ENCODE peak calls at places on chromosomes 5 and 9, in six cellular contexts. One of them, this sample, is unnamed.

GRCh38 chr5:58133631-58134296 is 326.1 kb downstream of the PLK2 start:
- DNase-seq in CD8-positive, alpha-beta T cell: no peak
- DNase-seq in right lobe of liver: no peak
- DNase-seq in keratinocyte: no peak
- DNase-seq in A549: peak; percentile 62
- DNase-seq in breast epithelium: no peak
- DNase-seq in this sample: no peak

GRCh38 chr9:114047717-114048116 is 30.4 kb downstream of the AMBP start:
- DNase-seq in CD8-positive, alpha-beta T cell: no peak
- DNase-seq in right lobe of liver: peak; percentile 45
- DNase-seq in keratinocyte: no peak
- DNase-seq in A549: peak; percentile 13
- DNase-seq in breast epithelium: peak; percentile 16
- DNase-seq in this sample: peak; percentile 45

GRCh38 chr5:149062371-149063016 is 368 bp downstream of the SH3TC2 start:
- DNase-seq in CD8-positive, alpha-beta T cell: no peak
- DNase-seq in right lobe of liver: no peak
- DNase-seq in keratinocyte: peak; percentile 85
- DNase-seq in A549: peak; percentile 56
- DNase-seq in breast epithelium: no peak
- DNase-seq in this sample: no peak

GRCh38 chr5:38259062-38259857 is 901 bp downstream of the EGFLAM start:
- DNase-seq in CD8-positive, alpha-beta T cell: no peak
- DNase-seq in right lobe of liver: no peak
- DNase-seq in keratinocyte: no peak
- DNase-seq in A549: no peak
- DNase-seq in breast epithelium: no peak
- DNase-seq in this sample: no peak

GRCh38 chr9:81902191-81902590 is 26.0 kb upstream of the SPATA31D4 start:
- DNase-seq in CD8-positive, alpha-beta T cell: no peak
- DNase-seq in right lobe of liver: no peak
- DNase-seq in keratinocyte: no peak
- DNase-seq in A549: no peak
- DNase-seq in breast epithelium: no peak
- DNase-seq in this sample: no peak

GRCh38 chr5:2125901-2126265 is 243.2 kb upstream of the IRX4 start:
- DNase-seq in CD8-positive, alpha-beta T cell: peak; percentile 3
- DNase-seq in right lobe of liver: no peak
- DNase-seq in keratinocyte: no peak
- DNase-seq in A549: no peak
- DNase-seq in breast epithelium: no peak
- DNase-seq in this sample: no peak

GRCh38 chr9:110050925-110051355 is 157.0 kb downstream of the C9orf152 start:
- DNase-seq in CD8-positive, alpha-beta T cell: no peak
- DNase-seq in right lobe of liver: no peak
- DNase-seq in keratinocyte: peak; percentile 67
- DNase-seq in A549: peak; percentile 65
- DNase-seq in breast epithelium: peak; percentile 64
- DNase-seq in this sample: no peak

GRCh38 chr5:150158170-150158949 is 2.7 kb upstream of the PDGFRB start:
- DNase-seq in CD8-positive, alpha-beta T cell: no peak
- DNase-seq in right lobe of liver: no peak
- DNase-seq in keratinocyte: no peak
- DNase-seq in A549: no peak
- DNase-seq in breast epithelium: no peak
- DNase-seq in this sample: no peak

GRCh38 chr9:93456504-93456903 is 3.1 kb upstream of the FAM120AOS start:
- DNase-seq in CD8-positive, alpha-beta T cell: no peak
- DNase-seq in right lobe of liver: no peak
- DNase-seq in keratinocyte: no peak
- DNase-seq in A549: no peak
- DNase-seq in breast epithelium: no peak
- DNase-seq in this sample: no peak

GRCh38 chr9:131310833-131311554 is 21.5 kb downstream of the PLPP7 start:
- DNase-seq in CD8-positive, alpha-beta T cell: peak; percentile 58
- DNase-seq in right lobe of liver: no peak
- DNase-seq in keratinocyte: no peak
- DNase-seq in A549: peak; percentile 25
- DNase-seq in breast epithelium: no peak
- DNase-seq in this sample: no peak

GRCh38 chr9:98745470-98745869 is 36.7 kb upstream of the GABBR2 start:
- DNase-seq in CD8-positive, alpha-beta T cell: no peak
- DNase-seq in right lobe of liver: no peak
- DNase-seq in keratinocyte: no peak
- DNase-seq in A549: no peak
- DNase-seq in breast epithelium: no peak
- DNase-seq in this sample: no peak

GRCh38 chr9:130626249-130626982 is 38.0 kb upstream of the PRDM12 start:
- DNase-seq in CD8-positive, alpha-beta T cell: no peak
- DNase-seq in right lobe of liver: peak; percentile 60
- DNase-seq in keratinocyte: no peak
- DNase-seq in A549: peak; percentile 32
- DNase-seq in breast epithelium: no peak
- DNase-seq in this sample: no peak

GRCh38 chr9:107260437-107261081 is 22.5 kb upstream of the RAD23B start:
- DNase-seq in CD8-positive, alpha-beta T cell: no peak
- DNase-seq in right lobe of liver: no peak
- DNase-seq in keratinocyte: no peak
- DNase-seq in A549: no peak
- DNase-seq in breast epithelium: no peak
- DNase-seq in this sample: no peak

GRCh38 chr5:37738057-37738691 is 101.7 kb downstream of the GDNF start:
- DNase-seq in CD8-positive, alpha-beta T cell: no peak
- DNase-seq in right lobe of liver: no peak
- DNase-seq in keratinocyte: peak; percentile 30
- DNase-seq in A549: no peak
- DNase-seq in breast epithelium: no peak
- DNase-seq in this sample: no peak

GRCh38 chr5:75234251-75234650 is 2.4 kb downstream of the ANKRD31 start:
- DNase-seq in CD8-positive, alpha-beta T cell: no peak
- DNase-seq in right lobe of liver: no peak
- DNase-seq in keratinocyte: peak; percentile 25
- DNase-seq in A549: no peak
- DNase-seq in breast epithelium: no peak
- DNase-seq in this sample: no peak

GRCh38 chr5:131386779-131387178 is 122.9 kb downstream of the CDC42SE2 start:
- DNase-seq in CD8-positive, alpha-beta T cell: no peak
- DNase-seq in right lobe of liver: no peak
- DNase-seq in keratinocyte: no peak
- DNase-seq in A549: no peak
- DNase-seq in breast epithelium: no peak
- DNase-seq in this sample: no peak

GRCh38 chr5:134794136-134794535 is 35.6 kb downstream of the DDX46 start:
- DNase-seq in CD8-positive, alpha-beta T cell: no peak
- DNase-seq in right lobe of liver: no peak
- DNase-seq in keratinocyte: no peak
- DNase-seq in A549: no peak
- DNase-seq in breast epithelium: no peak
- DNase-seq in this sample: no peak

GRCh38 chr5:175885813-175886212 is 14.4 kb downstream of the CPLX2 start:
- DNase-seq in CD8-positive, alpha-beta T cell: no peak
- DNase-seq in right lobe of liver: no peak
- DNase-seq in keratinocyte: no peak
- DNase-seq in A549: no peak
- DNase-seq in breast epithelium: no peak
- DNase-seq in this sample: no peak

GRCh38 chr9:120857481-120857880 is 14.8 kb upstream of the PSMD5 start:
- DNase-seq in CD8-positive, alpha-beta T cell: no peak
- DNase-seq in right lobe of liver: no peak
- DNase-seq in keratinocyte: no peak
- DNase-seq in A549: no peak
- DNase-seq in breast epithelium: no peak
- DNase-seq in this sample: no peak

GRCh38 chr5:132215329-132215728 is 12.3 kb downstream of the P4HA2 start:
- DNase-seq in CD8-positive, alpha-beta T cell: no peak
- DNase-seq in right lobe of liver: peak; percentile 68
- DNase-seq in keratinocyte: peak; percentile 73
- DNase-seq in A549: peak; percentile 48
- DNase-seq in breast epithelium: peak; percentile 94
- DNase-seq in this sample: peak; percentile 98

GRCh38 chr5:150070277-150070638 is 16.1 kb downstream of the CSF1R start:
- DNase-seq in CD8-positive, alpha-beta T cell: no peak
- DNase-seq in right lobe of liver: peak; percentile 42
- DNase-seq in keratinocyte: no peak
- DNase-seq in A549: no peak
- DNase-seq in breast epithelium: no peak
- DNase-seq in this sample: no peak

GRCh38 chr9:137269231-137269772 is 8.2 kb upstream of the TOR4A start:
- DNase-seq in CD8-positive, alpha-beta T cell: no peak
- DNase-seq in right lobe of liver: peak; percentile 62
- DNase-seq in keratinocyte: no peak
- DNase-seq in A549: peak; percentile 58
- DNase-seq in breast epithelium: peak; percentile 64
- DNase-seq in this sample: no peak

GRCh38 chr9:19470981-19471650 is 62.3 kb downstream of the ACER2 start:
- DNase-seq in CD8-positive, alpha-beta T cell: no peak
- DNase-seq in right lobe of liver: no peak
- DNase-seq in keratinocyte: no peak
- DNase-seq in A549: no peak
- DNase-seq in breast epithelium: no peak
- DNase-seq in this sample: no peak

GRCh38 chr5:1915316-1915715 is 32.6 kb upstream of the IRX4 start:
- DNase-seq in CD8-positive, alpha-beta T cell: no peak
- DNase-seq in right lobe of liver: no peak
- DNase-seq in keratinocyte: no peak
- DNase-seq in A549: no peak
- DNase-seq in breast epithelium: no peak
- DNase-seq in this sample: peak; percentile 50

GRCh38 chr9:129453734-129454133 is 167.2 kb downstream of the C9orf50 start:
- DNase-seq in CD8-positive, alpha-beta T cell: no peak
- DNase-seq in right lobe of liver: no peak
- DNase-seq in keratinocyte: no peak
- DNase-seq in A549: no peak
- DNase-seq in breast epithelium: no peak
- DNase-seq in this sample: no peak

GRCh38 chr5:91159647-91160046 is 223.5 kb downstream of the ARRDC3 start:
- DNase-seq in CD8-positive, alpha-beta T cell: no peak
- DNase-seq in right lobe of liver: no peak
- DNase-seq in keratinocyte: no peak
- DNase-seq in A549: no peak
- DNase-seq in breast epithelium: no peak
- DNase-seq in this sample: no peak

GRCh38 chr9:129726322-129727160 is 26.3 kb downstream of the PTGES start:
- DNase-seq in CD8-positive, alpha-beta T cell: peak; percentile 55
- DNase-seq in right lobe of liver: peak; percentile 55
- DNase-seq in keratinocyte: peak; percentile 28
- DNase-seq in A549: peak; percentile 87
- DNase-seq in breast epithelium: peak; percentile 47
- DNase-seq in this sample: no peak

GRCh38 chr5:113242481-113243348 is 192.1 kb downstream of the TSSK1B start:
- DNase-seq in CD8-positive, alpha-beta T cell: no peak
- DNase-seq in right lobe of liver: no peak
- DNase-seq in keratinocyte: peak; percentile 82
- DNase-seq in A549: no peak
- DNase-seq in breast epithelium: no peak
- DNase-seq in this sample: no peak

GRCh38 chr5:113244966-113245365 is 189.8 kb downstream of the TSSK1B start:
- DNase-seq in CD8-positive, alpha-beta T cell: no peak
- DNase-seq in right lobe of liver: no peak
- DNase-seq in keratinocyte: no peak
- DNase-seq in A549: no peak
- DNase-seq in breast epithelium: no peak
- DNase-seq in this sample: no peak

GRCh38 chr5:113240951-113241726 is 193.7 kb downstream of the TSSK1B start:
- DNase-seq in CD8-positive, alpha-beta T cell: no peak
- DNase-seq in right lobe of liver: no peak
- DNase-seq in keratinocyte: no peak
- DNase-seq in A549: no peak
- DNase-seq in breast epithelium: no peak
- DNase-seq in this sample: no peak

GRCh38 chr5:113245427-113246052 is 189.2 kb downstream of the TSSK1B start:
- DNase-seq in CD8-positive, alpha-beta T cell: no peak
- DNase-seq in right lobe of liver: no peak
- DNase-seq in keratinocyte: no peak
- DNase-seq in A549: no peak
- DNase-seq in breast epithelium: no peak
- DNase-seq in this sample: no peak

GRCh38 chr5:113243349-113243664 is 191.5 kb downstream of the TSSK1B start:
- DNase-seq in CD8-positive, alpha-beta T cell: no peak
- DNase-seq in right lobe of liver: no peak
- DNase-seq in keratinocyte: no peak
- DNase-seq in A549: no peak
- DNase-seq in breast epithelium: no peak
- DNase-seq in this sample: no peak
- H3K4me3 ChIP-seq in CD8-positive, alpha-beta T cell: no peak overlapping the region
- H3K4me3 ChIP-seq in right lobe of liver: no peak overlapping the region
- H3K4me3 ChIP-seq in keratinocyte: no peak overlapping the region
- H3K4me3 ChIP-seq in A549: no peak overlapping the region
- H3K4me3 ChIP-seq in breast epithelium: no peak overlapping the region
- H3K4me3 ChIP-seq in this sample: no peak overlapping the region

GRCh38 chr5:115888027-115888426 is 46.3 kb downstream of the AP3S1 start:
- DNase-seq in CD8-positive, alpha-beta T cell: no peak
- DNase-seq in right lobe of liver: no peak
- DNase-seq in keratinocyte: no peak
- DNase-seq in A549: peak; percentile 24
- DNase-seq in breast epithelium: no peak
- DNase-seq in this sample: no peak
- TF ChIP-seq CTCF in CD8-positive, alpha-beta T cell: no peak
- TF ChIP-seq CTCF in right lobe of liver: peak; percentile 35
- TF ChIP-seq CTCF in keratinocyte: no peak
- TF ChIP-seq CTCF in A549: peak; percentile 50
- TF ChIP-seq CTCF in breast epithelium: no peak
- TF ChIP-seq CTCF in this sample: no peak

GRCh38 chr5:157271740-157272271 is 5.9 kb downstream of the CYFIP2 start:
- DNase-seq in CD8-positive, alpha-beta T cell: peak; percentile 88
- DNase-seq in right lobe of liver: no peak
- DNase-seq in keratinocyte: no peak
- DNase-seq in A549: no peak
- DNase-seq in breast epithelium: peak; percentile 45
- DNase-seq in this sample: no peak
- H3K4me3 ChIP-seq in CD8-positive, alpha-beta T cell: peak overlapping the region; percentile 31
- H3K4me3 ChIP-seq in right lobe of liver: no peak overlapping the region
- H3K4me3 ChIP-seq in keratinocyte: no peak overlapping the region
- H3K4me3 ChIP-seq in A549: no peak overlapping the region
- H3K4me3 ChIP-seq in breast epithelium: no peak overlapping the region
- H3K4me3 ChIP-seq in this sample: no peak overlapping the region

DNA sequence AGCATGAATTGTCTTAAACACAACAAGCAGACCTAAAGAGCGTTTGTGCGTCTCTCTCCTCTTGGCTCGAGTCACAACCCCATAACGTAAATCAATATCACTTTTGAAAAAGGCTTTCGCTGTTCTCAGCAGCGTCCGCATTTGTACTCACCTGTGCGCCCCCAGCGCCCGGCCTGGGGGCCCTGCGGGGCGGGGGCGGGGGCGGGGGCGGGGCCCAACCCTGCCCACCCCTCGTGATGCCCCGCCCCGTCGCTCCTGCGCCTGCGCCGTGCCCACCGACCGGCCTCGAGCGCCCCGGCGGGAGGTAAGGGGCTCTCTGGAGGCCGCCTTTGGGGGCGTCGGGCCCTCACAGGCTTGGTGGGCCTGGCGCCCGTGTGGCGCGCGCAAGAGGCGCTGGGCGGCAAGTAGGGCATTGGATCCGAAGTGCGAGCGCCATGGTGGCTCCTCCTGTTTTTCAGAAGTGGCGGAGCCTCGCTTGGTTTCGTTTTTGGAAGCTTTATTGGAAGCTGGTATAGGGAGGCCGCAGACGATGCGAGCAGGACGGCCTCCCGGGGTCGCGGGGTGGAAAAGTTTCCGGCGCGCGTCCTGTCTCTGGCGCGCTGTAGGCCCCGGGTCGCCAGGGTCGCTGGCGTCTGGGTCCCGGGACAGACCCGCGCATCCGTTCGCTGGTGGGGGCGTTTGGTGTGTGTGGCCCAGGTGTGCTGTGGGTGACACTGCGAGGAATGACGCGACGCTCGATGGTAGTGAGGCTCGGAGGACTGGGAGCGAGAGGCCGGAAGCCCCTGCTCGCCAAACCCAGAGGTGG is at the start of gene STX17:
- DNase-seq in CD8-positive, alpha-beta T cell: peak; percentile 83
- DNase-seq in right lobe of liver: peak; percentile 89
- DNase-seq in keratinocyte: no peak
- DNase-seq in A549: peak; percentile 75
- DNase-seq in breast epithelium: peak; percentile 65
- DNase-seq in this sample: peak; percentile 84
- TF ChIP-seq CTCF in CD8-positive, alpha-beta T cell: no peak
- TF ChIP-seq CTCF in right lobe of liver: peak; percentile 9
- TF ChIP-seq CTCF in keratinocyte: no peak
- TF ChIP-seq CTCF in A549: peak; percentile 12
- TF ChIP-seq CTCF in breast epithelium: no peak
- TF ChIP-seq CTCF in this sample: no peak

This sample was measured in coronary artery.